ENCODE peak calls at places on chromosomes 12 and 14, in four cellular contexts. P is neuronal stem cell, H is keratinocyte, O is astrocyte. N is an unnamed sample.

GRCh38 chr12:32698285-32698684 is 19.2 kb downstream of the DNM1L start:
- DNase-seq in H (no peak), O (no peak), P (no peak), N (no peak)

GRCh38 chr14:20690848-20691640 is 2.5 kb downstream of the ANG start:
- DNase-seq in P (peak; percentile 57), O (peak; percentile 45), H (no peak), N (no peak)

GRCh38 chr14:37232907-37233481 is 35.3 kb downstream of the MIPOL1 start:
- DNase-seq in P (peak; percentile 26), O (peak; percentile 27), H (peak; percentile 41), N (no peak)

GRCh38 chr14:56004807-56005579 is 113.2 kb upstream of the PELI2 start:
- DNase-seq in O (peak; percentile 90), P (no peak), H (no peak), N (peak; percentile 34)

GRCh38 chr14:57871487-57872080 is 5.7 kb upstream of the SLC35F4 start:
- DNase-seq in P (peak; percentile 32), O (peak; percentile 52), H (no peak), N (no peak)

GRCh38 chr14:103155826-103156394 is 32.6 kb downstream of the TNFAIP2 start:
- DNase-seq in P (no peak), O (no peak), H (no peak), N (no peak)

GRCh38 chr12:31958601-31959000 is 614 bp upstream of the RESF1 start:
- DNase-seq in O (no peak), H (no peak), P (no peak), N (no peak)

GRCh38 chr12:42759622-42760273 is 170.2 kb upstream of the PRICKLE1 start:
- DNase-seq in H (no peak), P (no peak), O (peak; percentile 63), N (peak; percentile 69)

GRCh38 chr12:112304411-112304810 is 77.8 kb downstream of the HECTD4 start:
- DNase-seq in H (no peak), O (no peak), P (no peak), N (no peak)

GRCh38 chr12:54725233-54725843 is 77.2 kb upstream of the DCD start:
- DNase-seq in H (no peak), O (no peak), P (no peak), N (no peak)

GRCh38 chr12:121532503-121533390 is 48.1 kb downstream of the KDM2B start:
- DNase-seq in O (peak; percentile 16), P (no peak), H (no peak), N (no peak)
- H3K27ac ChIP-seq in O (no peak overlapping the region), P (no peak overlapping the region), H (no peak overlapping the region), N (peak overlapping the region; percentile 77)

GRCh38 chr12:805022-805632 is 52.7 kb downstream of the WNK1 start:
- DNase-seq in H (no peak), O (no peak), P (no peak), N (no peak)
- H3K4me1 ChIP-seq in H (no peaks in the 10 kb centered on the region), O (peaks cover 7% of the 10 kb centered on the region), P (no peaks in the 10 kb centered on the region), N (peaks cover 71% of the 10 kb centered on the region)

DNA sequence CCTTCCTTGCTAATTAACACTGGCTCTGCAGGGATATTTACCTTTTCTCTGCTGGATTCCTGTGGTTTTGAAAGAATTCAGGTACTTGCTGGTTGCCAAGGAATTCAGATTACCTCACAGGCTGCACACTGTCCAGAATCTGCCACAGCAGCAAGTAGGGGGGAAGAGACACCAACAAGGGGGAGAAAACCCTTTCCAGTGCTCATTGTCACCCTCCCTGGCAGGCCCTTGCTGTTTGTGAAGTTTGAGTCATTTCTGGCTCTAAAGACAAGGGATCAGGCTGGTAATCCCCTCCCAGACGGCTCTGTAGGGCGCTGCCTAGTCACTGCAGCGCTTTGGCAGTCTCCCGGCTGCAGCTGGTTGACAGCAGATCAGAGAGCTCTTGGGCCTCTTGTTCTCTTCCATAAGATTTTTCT is 50.8 kb downstream of the TTLL5 start:
- DNase-seq in H (peak; percentile 71), P (peak; percentile 55), O (peak; percentile 95), N (peak; percentile 74)
- H3K27ac ChIP-seq in H (peak overlapping the region; percentile 19), P (peak overlapping the region; percentile 64), O (peak overlapping the region; percentile 86), N (peak overlapping the region; percentile 63)

DNA sequence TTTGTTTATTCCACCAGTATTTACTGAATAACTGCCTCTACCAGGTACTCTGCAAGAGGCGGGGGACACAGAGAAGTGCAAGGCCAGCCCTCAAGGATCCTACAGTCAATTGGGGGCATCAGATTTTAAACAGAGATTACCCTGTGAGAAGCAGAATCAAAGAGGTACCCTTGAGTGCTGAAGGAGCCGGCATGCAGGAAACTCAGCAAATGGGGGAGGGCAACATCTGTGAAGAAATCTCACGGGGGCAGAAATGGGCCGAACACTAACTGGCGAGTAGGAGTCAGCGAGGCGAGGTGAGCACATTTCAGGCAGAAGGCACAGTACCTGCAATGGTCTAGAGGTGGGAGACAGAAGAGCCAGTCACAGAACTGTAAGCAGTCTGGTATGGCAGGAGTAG is 9.0 kb downstream of the GALNT6 start:
- DNase-seq in H (no peak), O (no peak), P (no peak), N (no peak)
- H3K4me1 ChIP-seq in H (peaks cover 18% of the 10 kb centered on the region), O (peaks cover 17% of the 10 kb centered on the region), P (no peaks in the 10 kb centered on the region), N (no peaks in the 10 kb centered on the region)

GRCh38 chr14:51400142-51400541 is 160.1 kb downstream of the TMX1 start:
- DNase-seq in O (no peak), H (no peak), P (no peak), N (no peak)
- H3K27ac ChIP-seq in O (no peak overlapping the region), H (peak overlapping the region; percentile 100), P (no peak overlapping the region), N (peak overlapping the region; percentile 50)

N was measured in heart left ventricle.